ENCODE peak calls at places on chromosomes 13 and 19, in four cellular contexts. H is esophagus squamous epithelium, S is pancreas, T is ascending aorta. G is an unnamed sample. For H3K27me3 and H3K36me3, the result is how much of the 10 kb centered on the place peaks cover.

GRCh38 chr13:96229356-96229755 is 139.4 kb downstream of the HS6ST3 start:
- DNase-seq in T (no peak), S (no peak), H (no peak), G (peak)

GRCh38 chr19:38409631-38410133 is 6.8 kb downstream of the FAM98C start:
- DNase-seq in S (no peak), T (no peak), H (no peak), G (no peak)

GRCh38 chr13:83125791-83126190 is 756.5 kb downstream of the SLITRK1 start:
- DNase-seq in H (no peak), T (no peak), S (no peak), G (no peak)

GRCh38 chr19:14979498-14980255 is at the start of gene SLC1A6:
- DNase-seq in T (no peak), S (no peak), H (no peak), G (peak)

GRCh38 chr13:20350819-20351218 is 118.7 kb upstream of the GJB6 start:
- DNase-seq in S (no peak), H (no peak), T (no peak), G (no peak)

GRCh38 chr13:98989469-98990235 is 11.8 kb upstream of the DOCK9 start:
- DNase-seq in T (no peak), H (no peak), S (no peak), G (no peak)

GRCh38 chr19:23810496-23810895 is 51.8 kb upstream of the ZNF681 start:
- DNase-seq in S (no peak), H (no peak), T (no peak), G (no peak)

GRCh38 chr13:71759506-71760225 is 107.3 kb downstream of the DACH1 start:
- DNase-seq in S (no peak), H (no peak), T (no peak), G (peak)

GRCh38 chr19:20565321-20566018 is at the start of gene ZNF737:
- DNase-seq in H (peak), S (peak), T (peak), G (peak)

GRCh38 chr19:10152100-10152499 is 32.4 kb upstream of the EIF3G start:
- DNase-seq in H (no peak), S (no peak), T (no peak), G (no peak)

GRCh38 chr13:22596157-22596863 is 584.5 kb upstream of the SGCG start:
- DNase-seq in T (no peak), S (no peak), H (no peak), G (no peak)

GRCh38 chr19:7294571-7295212 is 478 bp upstream of the INSR start:
- DNase-seq in S (peak), H (no peak), T (peak), G (peak)

GRCh38 chr13:59449750-59450149 is 714.0 kb downstream of the DIAPH3 start:
- DNase-seq in S (no peak), T (no peak), H (no peak), G (no peak)

GRCh38 chr13:25541434-25542123 is 169.8 kb downstream of the ATP8A2 start:
- DNase-seq in T (no peak), H (no peak), S (no peak), G (no peak)

GRCh38 chr19:5947435-5947834 is 30.5 kb downstream of the RANBP3 start:
- DNase-seq in S (no peak), H (no peak), T (peak), G (no peak)

GRCh38 chr19:54388001-54388802 is 23.5 kb upstream of the LAIR1 start:
- DNase-seq in S (no peak), T (no peak), H (no peak), G (peak)

GRCh38 chr13:26914624-26915023 is 154.0 kb upstream of the GPR12 start:
- DNase-seq in S (no peak), T (no peak), H (no peak), G (no peak)

GRCh38 chr13:19321222-19321621 is 139.6 kb upstream of the TUBA3C start:
- DNase-seq in S (no peak), T (no peak), H (no peak), G (no peak)

GRCh38 chr19:50239916-50240585 is 36.6 kb downstream of the MYH14 start:
- DNase-seq in H (no peak), S (no peak), T (no peak), G (no peak)

GRCh38 chr19:31838163-31838798 is 489.0 kb upstream of the TSHZ3 start:
- DNase-seq in H (no peak), T (no peak), S (no peak), G (no peak)

GRCh38 chr19:35213678-35214632 is 14.6 kb downstream of the FAM187B start:
- DNase-seq in T (peak), H (peak), S (peak), G (no peak)

GRCh38 chr13:111046590-111047141 is 68.4 kb upstream of the ARHGEF7 start:
- DNase-seq in H (no peak), T (no peak), S (no peak), G (no peak)

GRCh38 chr19:17097593-17098126 is 22.1 kb downstream of the MYO9B start:
- DNase-seq in T (no peak), S (no peak), H (no peak), G (no peak)

GRCh38 chr13:101998129-101998528 is 403.7 kb downstream of the FGF14 start:
- DNase-seq in T (no peak), S (no peak), H (no peak), G (no peak)

GRCh38 chr13:29504691-29505090 is 90.8 kb downstream of the SLC7A1 start:
- DNase-seq in T (no peak), H (no peak), S (no peak), G (no peak)

DNA sequence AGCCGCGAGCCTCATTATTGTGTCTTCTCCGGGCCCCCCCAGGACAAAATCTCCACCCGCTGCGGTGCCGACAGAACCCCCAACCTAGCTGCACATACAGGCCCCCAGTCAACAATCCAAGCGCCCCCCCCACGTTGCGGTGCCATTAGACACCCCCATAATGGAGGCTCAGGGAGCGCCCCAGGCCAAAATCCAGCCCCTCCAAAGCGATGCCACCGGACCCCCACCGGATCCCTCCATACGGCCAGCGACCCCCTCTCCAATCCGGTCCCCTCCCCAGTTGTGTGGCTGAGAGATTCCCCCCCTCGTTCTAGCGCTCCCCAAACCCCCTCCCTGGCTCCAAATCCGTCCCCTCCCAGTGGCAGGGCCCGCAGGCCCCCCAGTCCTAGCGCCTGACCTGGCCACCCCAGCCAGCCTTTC is 21.5 kb upstream of the SEMA6B start:
- DNase-seq in T (no peak), H (no peak), S (no peak), G (no peak)
- H3K27me3 ChIP-seq in T (under half), H (under half), S (under half), G (under half)

GRCh38 chr19:1812426-1813196 is 535 bp upstream of the ATP8B3 start:
- DNase-seq in S (peak), T (peak), H (peak), G (peak)

GRCh38 chr19:1810439-1811160 is 1.5 kb downstream of the ATP8B3 start:
- DNase-seq in T (no peak), S (peak), H (no peak), G (no peak)

GRCh38 chr19:1809663-1810062 is 2.4 kb downstream of the ATP8B3 start:
- DNase-seq in H (no peak), S (no peak), T (no peak), G (peak)

GRCh38 chr19:1811942-1812425 is at the start of gene ATP8B3:
- DNase-seq in H (no peak), T (no peak), S (no peak), G (peak)

GRCh38 chr19:1811472-1811894 is 593 bp downstream of the ATP8B3 start:
- DNase-seq in T (peak), H (no peak), S (peak), G (no peak)
- H3K4me3 ChIP-seq in T (peak), H (peak), S (no peak), G (peak)

GRCh38 chr19:40672038-40672437 is 18.4 kb downstream of the NUMBL start:
- DNase-seq in S (no peak), H (no peak), T (no peak), G (no peak)
- H3K36me3 ChIP-seq in S (under half), H (half or more), T (half or more), G (under half)

DNA sequence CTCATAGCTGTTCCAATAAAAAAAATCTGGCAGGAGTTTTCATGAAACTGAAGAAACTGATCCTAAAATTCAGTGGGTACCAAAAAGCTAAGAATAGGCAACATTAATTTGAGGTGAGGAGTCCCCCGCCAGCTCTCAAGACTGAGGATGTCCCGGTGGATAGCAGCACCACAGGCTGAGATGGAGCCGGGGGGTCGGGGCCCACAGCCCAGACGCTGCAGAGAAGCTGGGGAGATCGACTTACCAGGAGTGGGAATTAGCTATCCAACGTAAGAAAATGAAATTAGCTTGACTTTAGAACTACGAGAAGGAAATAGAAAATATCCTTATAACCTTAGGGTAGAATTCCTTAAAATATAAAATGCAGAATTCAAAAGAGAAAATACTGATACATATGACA is 23.2 kb upstream of the DCUN1D2 start:
- DNase-seq in H (no peak), S (no peak), T (peak), G (no peak)
- H3K27me3 ChIP-seq in H (under half), S (under half), T (under half), G (under half)

DNA sequence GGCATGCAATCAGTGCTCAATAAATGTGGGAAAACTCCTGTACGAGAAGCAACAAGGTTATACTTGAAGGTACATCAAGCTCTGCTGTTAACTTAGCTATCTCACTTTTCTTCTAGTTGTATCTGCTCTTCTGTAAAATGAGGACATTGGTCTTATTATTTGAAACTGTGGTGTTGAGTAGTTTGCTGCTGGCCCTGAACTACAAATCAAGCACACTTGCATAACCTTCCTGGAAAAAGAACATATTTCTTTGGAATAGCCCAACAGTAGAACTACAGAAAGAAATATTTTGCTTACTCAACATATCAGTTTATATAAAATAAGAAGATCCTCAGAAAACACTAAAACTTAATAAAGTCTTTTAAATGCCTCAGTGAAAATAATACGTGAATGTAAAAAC is 203.0 kb downstream of the KCTD12 start:
- DNase-seq in T (no peak), H (no peak), S (no peak), G (no peak)
- H3K4me3 ChIP-seq in T (no peak), H (no peak), S (no peak), G (no peak)

GRCh38 chr19:57789288-57789687 is 19.8 kb downstream of the ZNF586 start:
- DNase-seq in H (no peak), T (no peak), S (no peak), G (peak)
- H3K36me3 ChIP-seq in H (half or more), T (under half), S (under half), G (under half)

GRCh38 chr19:29530549-29531457 is 5.0 kb downstream of the VSTM2B start:
- DNase-seq in T (no peak), H (no peak), S (no peak), G (peak)

GRCh38 chr19:29533578-29534544 is 8.1 kb downstream of the VSTM2B start:
- DNase-seq in S (no peak), T (peak), H (no peak), G (no peak)

GRCh38 chr19:29532956-29533355 is 7.2 kb downstream of the VSTM2B start:
- DNase-seq in H (no peak), S (no peak), T (peak), G (no peak)

GRCh38 chr19:29531458-29532025 is 5.7 kb downstream of the VSTM2B start:
- DNase-seq in S (no peak), T (no peak), H (no peak), G (no peak)

GRCh38 chr19:29532097-29532496 is 6.3 kb downstream of the VSTM2B start:
- DNase-seq in S (no peak), H (no peak), T (no peak), G (peak)
- H3K27me3 ChIP-seq in S (under half), H (under half), T (under half), G (under half)

GRCh38 chr19:45608948-45609347 is 6.9 kb upstream of the GPR4 start:
- DNase-seq in H (no peak), T (no peak), S (no peak), G (no peak)
- H3K4me3 ChIP-seq in H (no peak), T (no peak), S (no peak), G (no peak)

G was measured in H7.